ENCODE peak calls at places on chromosomes 4 and X, in four cellular contexts. One of them, this sample, is unnamed. For H3K36me3, the result is how much of the 10 kb centered on the place peaks cover.

GRCh38 chr4:165458451-165458850 is 79.6 kb downstream of the CPE start:
- DNase-seq in Peyer's patch: no peak
- DNase-seq in stomach: no peak
- DNase-seq in body of pancreas: no peak
- DNase-seq in this sample: no peak

GRCh38 chr4:109548655-109549054 is 11.4 kb upstream of the MCUB start:
- DNase-seq in Peyer's patch: no peak
- DNase-seq in stomach: no peak
- DNase-seq in body of pancreas: no peak
- DNase-seq in this sample: peak

GRCh38 chrX:153868576-153869472 is 17.1 kb downstream of the L1CAM start:
- DNase-seq in Peyer's patch: no peak
- DNase-seq in stomach: no peak
- DNase-seq in body of pancreas: no peak
- DNase-seq in this sample: no peak

GRCh38 chrX:71128915-71129765 is 10.7 kb downstream of the MED12 start:
- DNase-seq in Peyer's patch: peak
- DNase-seq in stomach: peak
- DNase-seq in body of pancreas: peak
- DNase-seq in this sample: peak

GRCh38 chr4:8543623-8544022 is 36.6 kb upstream of the GPR78 start:
- DNase-seq in Peyer's patch: no peak
- DNase-seq in stomach: no peak
- DNase-seq in body of pancreas: no peak
- DNase-seq in this sample: no peak

GRCh38 chr4:173529505-173530325 is at the start of gene HAND2:
- DNase-seq in Peyer's patch: no peak
- DNase-seq in stomach: no peak
- DNase-seq in body of pancreas: peak
- DNase-seq in this sample: peak

GRCh38 chr4:118289794-118290193 is 63.0 kb downstream of the PRSS12 start:
- DNase-seq in Peyer's patch: no peak
- DNase-seq in stomach: no peak
- DNase-seq in body of pancreas: no peak
- DNase-seq in this sample: no peak

GRCh38 chrX:109890910-109891502 is 111.9 kb upstream of the TMEM164 start:
- DNase-seq in Peyer's patch: peak
- DNase-seq in stomach: peak
- DNase-seq in body of pancreas: peak
- DNase-seq in this sample: peak

GRCh38 chrX:68945081-68945602 is 116.3 kb downstream of the EFNB1 start:
- DNase-seq in Peyer's patch: no peak
- DNase-seq in stomach: no peak
- DNase-seq in body of pancreas: no peak
- DNase-seq in this sample: no peak

GRCh38 chrX:93322110-93322509 is 351.3 kb downstream of the NAP1L3 start:
- DNase-seq in Peyer's patch: no peak
- DNase-seq in stomach: no peak
- DNase-seq in body of pancreas: no peak
- DNase-seq in this sample: no peak

GRCh38 chr4:26753642-26754041 is 107.0 kb upstream of the STIM2 start:
- DNase-seq in Peyer's patch: no peak
- DNase-seq in stomach: no peak
- DNase-seq in body of pancreas: no peak
- DNase-seq in this sample: no peak

GRCh38 chr4:1683371-1683902 is 676 bp downstream of the FAM53A start:
- DNase-seq in Peyer's patch: no peak
- DNase-seq in stomach: no peak
- DNase-seq in body of pancreas: peak
- DNase-seq in this sample: no peak

GRCh38 chrX:11787564-11787963 is 29.5 kb downstream of the MSL3 start:
- DNase-seq in Peyer's patch: peak
- DNase-seq in stomach: peak
- DNase-seq in body of pancreas: peak
- DNase-seq in this sample: peak

GRCh38 chrX:44873415-44874270 is 655 bp downstream of the KDM6A start:
- DNase-seq in Peyer's patch: peak
- DNase-seq in stomach: peak
- DNase-seq in body of pancreas: peak
- DNase-seq in this sample: peak

GRCh38 chrX:69014200-69014599 is 151.1 kb downstream of the PJA1 start:
- DNase-seq in Peyer's patch: no peak
- DNase-seq in stomach: no peak
- DNase-seq in body of pancreas: no peak
- DNase-seq in this sample: no peak

GRCh38 chrX:19682712-19683331 is 167.5 kb upstream of the MAP3K15 start:
- DNase-seq in Peyer's patch: peak
- DNase-seq in stomach: peak
- DNase-seq in body of pancreas: peak
- DNase-seq in this sample: peak

GRCh38 chrX:38732866-38733265 is 68.4 kb upstream of the MID1IP1 start:
- DNase-seq in Peyer's patch: no peak
- DNase-seq in stomach: no peak
- DNase-seq in body of pancreas: no peak
- DNase-seq in this sample: no peak

GRCh38 chrX:426881-427280 is 40.2 kb upstream of the PPP2R3B start:
- DNase-seq in Peyer's patch: no peak
- DNase-seq in stomach: no peak
- DNase-seq in body of pancreas: no peak
- DNase-seq in this sample: no peak

GRCh38 chr4:103207673-103208072 is 9.5 kb upstream of the CENPE start:
- DNase-seq in Peyer's patch: no peak
- DNase-seq in stomach: no peak
- DNase-seq in body of pancreas: peak
- DNase-seq in this sample: no peak

GRCh38 chr4:94758141-94758699 is 465 bp downstream of the BMPR1B start:
- DNase-seq in Peyer's patch: peak
- DNase-seq in stomach: no peak
- DNase-seq in body of pancreas: peak
- DNase-seq in this sample: no peak

GRCh38 chr4:88938138-88938537 is 118.8 kb downstream of the FAM13A start:
- DNase-seq in Peyer's patch: no peak
- DNase-seq in stomach: no peak
- DNase-seq in body of pancreas: no peak
- DNase-seq in this sample: no peak

GRCh38 chr4:891747-892146 is 40.4 kb downstream of the GAK start:
- DNase-seq in Peyer's patch: no peak
- DNase-seq in stomach: no peak
- DNase-seq in body of pancreas: no peak
- DNase-seq in this sample: no peak

GRCh38 chr4:30716158-30716557 is 4.0 kb upstream of the PCDH7 start:
- DNase-seq in Peyer's patch: no peak
- DNase-seq in stomach: no peak
- DNase-seq in body of pancreas: no peak
- DNase-seq in this sample: no peak

GRCh38 chr4:138113819-138114415 is 128.2 kb downstream of the SLC7A11 start:
- DNase-seq in Peyer's patch: no peak
- DNase-seq in stomach: no peak
- DNase-seq in body of pancreas: no peak
- DNase-seq in this sample: no peak

GRCh38 chr4:181760560-181760959 is 482.6 kb upstream of the TENM3 start:
- DNase-seq in Peyer's patch: no peak
- DNase-seq in stomach: no peak
- DNase-seq in body of pancreas: no peak
- DNase-seq in this sample: no peak

GRCh38 chr4:184899261-184900134 is 73.7 kb upstream of the ACSL1 start:
- DNase-seq in Peyer's patch: no peak
- DNase-seq in stomach: peak
- DNase-seq in body of pancreas: peak
- DNase-seq in this sample: peak

GRCh38 chr4:152591361-152591760 is 55.5 kb upstream of the FBXW7 start:
- DNase-seq in Peyer's patch: peak
- DNase-seq in stomach: peak
- DNase-seq in body of pancreas: peak
- DNase-seq in this sample: peak

GRCh38 chr4:70902577-70903281 is 560 bp downstream of the MOB1B start:
- DNase-seq in Peyer's patch: no peak
- DNase-seq in stomach: no peak
- DNase-seq in body of pancreas: no peak
- DNase-seq in this sample: no peak

GRCh38 chrX:9396930-9397329 is 67.9 kb upstream of the TBL1X start:
- DNase-seq in Peyer's patch: no peak
- DNase-seq in stomach: no peak
- DNase-seq in body of pancreas: no peak
- DNase-seq in this sample: no peak

GRCh38 chrX:9257718-9258117 is 207.1 kb upstream of the TBL1X start:
- DNase-seq in Peyer's patch: no peak
- DNase-seq in stomach: no peak
- DNase-seq in body of pancreas: no peak
- DNase-seq in this sample: no peak

GRCh38 chr4:23163649-23164436 is 471.1 kb downstream of the GBA3 start:
- DNase-seq in Peyer's patch: no peak
- DNase-seq in stomach: no peak
- DNase-seq in body of pancreas: no peak
- DNase-seq in this sample: no peak

GRCh38 chrX:150084474-150085229 is 146.4 kb upstream of the EOLA2 start:
- DNase-seq in Peyer's patch: no peak
- DNase-seq in stomach: no peak
- DNase-seq in body of pancreas: no peak
- DNase-seq in this sample: no peak

GRCh38 chr4:122759639-122760310 is 27.3 kb downstream of the BBS12 start:
- DNase-seq in Peyer's patch: no peak
- DNase-seq in stomach: no peak
- DNase-seq in body of pancreas: no peak
- DNase-seq in this sample: no peak

GRCh38 chr4:189035654-189036053 is 896.4 kb downstream of the TRIML1 start:
- DNase-seq in Peyer's patch: no peak
- DNase-seq in stomach: no peak
- DNase-seq in body of pancreas: no peak
- DNase-seq in this sample: no peak

GRCh38 chr4:150278206-150278605 is 200.0 kb downstream of the DCLK2 start:
- DNase-seq in Peyer's patch: no peak
- DNase-seq in stomach: no peak
- DNase-seq in body of pancreas: no peak
- DNase-seq in this sample: no peak

GRCh38 chr4:150280975-150281374 is 202.7 kb downstream of the DCLK2 start:
- DNase-seq in Peyer's patch: no peak
- DNase-seq in stomach: no peak
- DNase-seq in body of pancreas: no peak
- DNase-seq in this sample: no peak

GRCh38 chr4:150286656-150287055 is 208.4 kb downstream of the DCLK2 start:
- DNase-seq in Peyer's patch: no peak
- DNase-seq in stomach: no peak
- DNase-seq in body of pancreas: no peak
- DNase-seq in this sample: no peak

GRCh38 chr4:150280081-150280950 is 202.1 kb downstream of the DCLK2 start:
- DNase-seq in Peyer's patch: no peak
- DNase-seq in stomach: no peak
- DNase-seq in body of pancreas: no peak
- DNase-seq in this sample: no peak

GRCh38 chr4:150283689-150284088 is 205.4 kb downstream of the DCLK2 start:
- DNase-seq in Peyer's patch: no peak
- DNase-seq in stomach: no peak
- DNase-seq in body of pancreas: no peak
- DNase-seq in this sample: no peak
- TF ChIP-seq POLR2A in Peyer's patch: no peak
- TF ChIP-seq POLR2A in stomach: no peak
- TF ChIP-seq POLR2A in body of pancreas: no peak
- TF ChIP-seq POLR2A in this sample: no peak

DNA sequence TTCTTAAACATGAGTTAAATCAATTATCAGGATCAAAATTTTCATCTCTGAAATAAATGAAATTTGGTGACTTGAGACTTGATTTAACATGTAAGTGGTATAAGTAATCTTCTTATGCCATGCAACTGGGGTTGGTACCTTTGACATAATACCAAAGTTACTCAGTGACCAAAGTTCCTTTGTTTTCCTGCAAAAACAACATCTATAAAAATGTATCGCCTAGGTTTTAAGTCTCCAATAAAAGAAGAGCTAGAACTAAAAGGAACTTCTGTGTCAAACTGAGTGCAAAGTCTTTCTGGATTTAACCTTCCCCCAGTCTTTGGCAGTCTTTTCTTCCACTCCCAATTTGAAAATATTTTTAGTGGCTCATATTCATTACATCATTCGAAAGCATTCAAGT is 27.6 kb downstream of the NAF1 start:
- DNase-seq in Peyer's patch: no peak
- DNase-seq in stomach: no peak
- DNase-seq in body of pancreas: no peak
- DNase-seq in this sample: no peak
- H3K36me3 ChIP-seq in Peyer's patch: under half
- H3K36me3 ChIP-seq in stomach: under half
- H3K36me3 ChIP-seq in body of pancreas: under half
- H3K36me3 ChIP-seq in this sample: under half

GRCh38 chrX:113429011-113429410 is 588.4 kb upstream of the AMOT start:
- DNase-seq in Peyer's patch: no peak
- DNase-seq in stomach: no peak
- DNase-seq in body of pancreas: no peak
- DNase-seq in this sample: no peak
- H3K4me3 ChIP-seq in Peyer's patch: no peak
- H3K4me3 ChIP-seq in stomach: no peak
- H3K4me3 ChIP-seq in body of pancreas: no peak
- H3K4me3 ChIP-seq in this sample: no peak

GRCh38 chr4:154588198-154588597 is 2.3 kb downstream of the FGA start:
- DNase-seq in Peyer's patch: no peak
- DNase-seq in stomach: no peak
- DNase-seq in body of pancreas: no peak
- DNase-seq in this sample: no peak
- TF ChIP-seq POLR2A in Peyer's patch: no peak
- TF ChIP-seq POLR2A in stomach: no peak
- TF ChIP-seq POLR2A in body of pancreas: no peak
- TF ChIP-seq POLR2A in this sample: no peak

GRCh38 chr4:87122252-87122651 is 98.2 kb downstream of the KLHL8 start:
- DNase-seq in Peyer's patch: no peak
- DNase-seq in stomach: no peak
- DNase-seq in body of pancreas: no peak
- DNase-seq in this sample: no peak

GRCh38 chr4:87128006-87128705 is 92.3 kb downstream of the KLHL8 start:
- DNase-seq in Peyer's patch: no peak
- DNase-seq in stomach: no peak
- DNase-seq in body of pancreas: no peak
- DNase-seq in this sample: no peak

GRCh38 chr4:87129681-87130080 is 90.7 kb downstream of the KLHL8 start:
- DNase-seq in Peyer's patch: no peak
- DNase-seq in stomach: no peak
- DNase-seq in body of pancreas: no peak
- DNase-seq in this sample: no peak

GRCh38 chr4:87123241-87123640 is 97.2 kb downstream of the KLHL8 start:
- DNase-seq in Peyer's patch: no peak
- DNase-seq in stomach: no peak
- DNase-seq in body of pancreas: no peak
- DNase-seq in this sample: no peak

DNA sequence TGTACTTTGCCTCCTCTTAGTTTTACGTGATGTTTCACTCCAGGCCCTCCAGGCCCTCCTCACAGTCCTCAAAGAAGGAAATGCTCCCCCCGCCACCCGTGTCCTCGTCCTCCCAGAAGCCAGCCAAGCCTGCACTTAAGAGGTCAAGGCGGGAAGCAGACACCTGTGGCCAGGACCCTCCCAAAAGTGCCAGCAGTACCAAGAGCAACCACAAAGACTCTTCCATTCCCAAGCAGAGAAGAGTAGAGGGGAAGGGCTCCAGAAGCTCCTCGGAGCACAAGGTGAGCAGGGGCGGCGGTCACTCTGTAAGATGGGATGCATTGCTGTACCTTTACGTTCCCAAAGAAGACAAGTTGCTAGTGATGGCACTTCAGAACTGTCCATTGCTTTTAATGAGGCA is 94.4 kb downstream of the KLHL8 start:
- DNase-seq in Peyer's patch: no peak
- DNase-seq in stomach: no peak
- DNase-seq in body of pancreas: no peak
- DNase-seq in this sample: no peak
- H3K36me3 ChIP-seq in Peyer's patch: half or more
- H3K36me3 ChIP-seq in stomach: half or more
- H3K36me3 ChIP-seq in body of pancreas: under half
- H3K36me3 ChIP-seq in this sample: under half